ENCODE peak calls at places on chromosome 19, in five cellular contexts. V, L, G, D and S are unnamed samples.

GRCh38 chr19:24065865-24066604 is 21.0 kb upstream of the ZNF254 start:
- DNase-seq in V (no peak), L (no peak), G (no peak), D (no peak), S (no peak)

GRCh38 chr19:39987167-39987566 is 9.7 kb upstream of the ZNF546 start:
- DNase-seq in V (no peak), L (no peak), G (no peak), D (no peak), S (no peak)

GRCh38 chr19:37809366-37809765 is 30.0 kb upstream of the ZNF573 start:
- DNase-seq in V (no peak), L (no peak), G (no peak), D (no peak), S (no peak)

GRCh38 chr19:7748756-7749155 is 1.4 kb upstream of the CD209 start:
- DNase-seq in V (peak), L (no peak), G (peak), D (no peak), S (peak)

GRCh38 chr19:45638930-45639729 is at the start of gene EML2:
- DNase-seq in V (peak), L (no peak), G (peak), D (peak), S (peak)

GRCh38 chr19:37855098-37855497 is 51.3 kb downstream of the WDR87 start:
- DNase-seq in V (no peak), L (peak), G (no peak), D (no peak), S (peak)

GRCh38 chr19:43624933-43625332 is 5.5 kb upstream of the ZNF428 start:
- DNase-seq in V (peak), L (no peak), G (no peak), D (no peak), S (no peak)

GRCh38 chr19:13122275-13122878 is 4.3 kb downstream of the NACC1 start:
- DNase-seq in V (no peak), L (peak), G (no peak), D (no peak), S (no peak)

GRCh38 chr19:7989071-7989575 is 16.3 kb downstream of the ELAVL1 start:
- DNase-seq in V (no peak), L (no peak), G (no peak), D (peak), S (no peak)

GRCh38 chr19:5150331-5150901 is 181.5 kb downstream of the KDM4B start:
- DNase-seq in V (no peak), L (no peak), G (no peak), D (no peak), S (no peak)

GRCh38 chr19:11019262-11019661 is 58.4 kb downstream of the SMARCA4 start:
- DNase-seq in V (no peak), L (no peak), G (no peak), D (no peak), S (no peak)

GRCh38 chr19:42325308-42325895 is at the start of gene MEGF8:
- DNase-seq in V (peak), L (peak), G (peak), D (peak), S (peak)

GRCh38 chr19:41746593-41747227 is 8.6 kb upstream of the CEACAM6 start:
- DNase-seq in V (peak), L (peak), G (peak), D (peak), S (peak)